ENCODE peak calls at places on chromosomes 1 and 21, in five cellular contexts. Z, L, W, S and R are unnamed samples. For H3K36me3, the result is how much of the 10 kb centered on the place peaks cover.

GRCh38 chr1:147618077-147618569 is 52.2 kb downstream of the ACP6 start:
- DNase-seq in Z (no peak), L (no peak), W (no peak), S (peak), R (no peak)

GRCh38 chr1:224375059-224375458 is 18.4 kb downstream of the CNIH4 start:
- DNase-seq in Z (no peak), L (no peak), W (no peak), S (no peak), R (no peak)

GRCh38 chr1:115829023-115829674 is 11.8 kb downstream of the NHLH2 start:
- DNase-seq in Z (peak), L (peak), W (no peak), S (peak), R (peak)

GRCh38 chr21:31034378-31034777 is 3.9 kb downstream of the KRTAP19-8 start:
- DNase-seq in Z (peak), L (peak), W (no peak), S (no peak), R (no peak)

GRCh38 chr1:150974580-150975478 is at the start of gene CERS2:
- DNase-seq in Z (peak), L (peak), W (peak), S (peak), R (peak)

GRCh38 chr1:238900334-238900865 is 486.0 kb upstream of the CHRM3 start:
- DNase-seq in Z (no peak), L (no peak), W (no peak), S (no peak), R (no peak)

GRCh38 chr1:71393301-71393700 is 312.5 kb upstream of the ZRANB2 start:
- DNase-seq in Z (no peak), L (no peak), W (no peak), S (no peak), R (no peak)

GRCh38 chr1:75097686-75098085 is 36.5 kb upstream of the LHX8 start:
- DNase-seq in Z (peak), L (no peak), W (no peak), S (no peak), R (peak)

GRCh38 chr21:21216013-21216412 is 217.8 kb downstream of the NCAM2 start:
- DNase-seq in Z (no peak), L (no peak), W (no peak), S (no peak), R (no peak)

GRCh38 chr1:173871091-173871490 is 2.9 kb downstream of the ZBTB37 start:
- DNase-seq in Z (peak), L (no peak), W (no peak), S (no peak), R (no peak)
- H3K4me2 ChIP-seq in Z (no peak), L (no peak), W (no peak), S (no peak), R (no peak)

GRCh38 chr1:28371011-28371378 is 1.5 kb downstream of the PHACTR4 start:
- DNase-seq in Z (peak), L (no peak), W (no peak), S (no peak), R (no peak)
- H3K36me3 ChIP-seq in Z (under half), L (under half), W (under half), S (under half), R (under half)

DNA sequence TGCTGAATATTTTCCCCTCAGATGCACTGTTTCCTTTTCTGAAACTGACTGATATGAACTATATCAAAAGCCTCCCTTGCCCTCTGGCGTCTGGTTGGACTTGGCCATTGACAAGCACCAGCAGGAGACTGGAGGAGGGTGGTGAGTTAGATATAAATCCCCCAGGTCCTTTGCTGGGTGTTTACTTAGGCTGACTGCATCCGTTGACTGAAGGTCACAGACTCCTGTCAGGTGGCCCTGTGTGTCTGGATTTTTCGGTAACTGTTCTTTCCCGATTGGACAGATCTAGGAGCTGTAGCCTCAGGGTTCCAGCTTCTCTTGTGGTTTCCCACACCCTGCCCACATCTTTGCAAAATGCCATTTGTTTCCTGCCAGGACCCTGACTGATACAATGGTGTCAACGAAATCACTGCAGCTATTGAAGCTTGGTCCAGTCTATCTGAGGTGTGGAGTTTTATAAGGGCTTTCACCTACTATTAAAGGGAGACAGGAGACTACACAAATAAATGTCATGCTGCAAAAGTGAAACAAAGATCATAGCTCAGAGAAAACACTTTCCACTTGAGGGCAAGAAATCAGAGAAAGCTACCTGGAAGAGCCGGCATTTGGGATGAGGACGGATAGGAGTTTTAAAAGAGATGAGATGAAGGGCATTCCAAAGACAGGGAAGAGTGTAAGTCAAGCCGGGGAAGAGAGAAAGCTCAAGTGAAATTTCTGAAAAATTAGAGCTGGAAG is 1.5 kb upstream of the MAGI3 start:
- DNase-seq in Z (peak), L (peak), W (no peak), S (no peak), R (peak)
- H3K9ac ChIP-seq in Z (peak), L (peak), W (no peak), S (peak), R (no peak)

GRCh38 chr1:245067257-245067656 is 87.5 kb upstream of the KIF26B start:
- DNase-seq in Z (peak), L (peak), W (no peak), S (peak), R (peak)

GRCh38 chr1:245074232-245074747 is 80.5 kb upstream of the KIF26B start:
- DNase-seq in Z (peak), L (peak), W (peak), S (peak), R (peak)

GRCh38 chr1:245074898-245075297 is 79.9 kb upstream of the KIF26B start:
- DNase-seq in Z (no peak), L (no peak), W (no peak), S (no peak), R (no peak)

GRCh38 chr1:245070836-245071615 is 83.8 kb upstream of the KIF26B start:
- DNase-seq in Z (no peak), L (no peak), W (no peak), S (no peak), R (no peak)
- H3K4me2 ChIP-seq in Z (no peak), L (no peak), W (no peak), S (no peak), R (no peak)